ENCODE peak calls at places on chromosomes 2 and 18, in nine cellular contexts. J is NCI-H2081 treated with DMSO at 0.1 percent for 48 hours; W is T follicular helper cell; O is GM23248; L is activated T-helper 9 cell treated with anti-CD3 and anti-CD28 coated beads, Interleukin-2, amount 50 U/mL, for 16 hours; H is NCI-H1694; S is BJ; I is GM03348; G is G401. T is an unnamed sample.

GRCh38 chr2:44772131-44772530 is 169.4 kb upstream of the SIX3 start:
- DNase-seq in H (no peak), S (no peak), O (no peak), G (no peak), J (no peak), W (no peak), L (no peak), I (no peak), T (no peak)

GRCh38 chr2:235495373-235496238 is 1.8 kb downstream of the AGAP1 start:
- DNase-seq in G (peak), W (no peak), J (no peak), H (peak), L (no peak), I (no peak), S (no peak), O (peak), T (no peak)

GRCh38 chr2:204331180-204331579 is 214.1 kb upstream of the PARD3B start:
- DNase-seq in J (no peak), G (no peak), W (no peak), O (no peak), H (no peak), I (no peak), L (no peak), S (no peak), T (no peak)

GRCh38 chr2:163665051-163665450 is 70.8 kb downstream of the FIGN start:
- DNase-seq in S (no peak), J (no peak), G (no peak), W (no peak), O (no peak), L (no peak), I (no peak), H (no peak), T (no peak)

GRCh38 chr2:224973112-224974016 is 68.9 kb downstream of the DOCK10 start:
- DNase-seq in H (no peak), G (no peak), W (no peak), I (no peak), J (no peak), L (no peak), O (peak), S (no peak), T (no peak)

GRCh38 chr2:146489386-146489785 is 1355.4 kb upstream of the ACVR2A start:
- DNase-seq in S (no peak), O (peak), I (no peak), L (no peak), H (no peak), W (no peak), G (no peak), J (no peak), T (no peak)

GRCh38 chr2:7766302-7766701 is 849.1 kb downstream of the RNF144A start:
- DNase-seq in H (no peak), O (no peak), I (no peak), G (no peak), W (no peak), S (no peak), L (no peak), J (no peak), T (no peak)

GRCh38 chr18:32775628-32776027 is 2.8 kb upstream of the KLHL14 start:
- DNase-seq in O (no peak), L (no peak), W (no peak), J (peak), I (no peak), G (no peak), S (no peak), H (no peak), T (no peak)

GRCh38 chr2:238131761-238132462 is 6.6 kb upstream of the KLHL30 start:
- DNase-seq in J (no peak), S (no peak), L (no peak), G (no peak), H (no peak), O (no peak), W (no peak), I (no peak), T (no peak)

GRCh38 chr2:42102606-42103450 is 55.0 kb downstream of the PKDCC start:
- DNase-seq in S (no peak), L (no peak), G (no peak), I (no peak), H (no peak), W (no peak), O (no peak), J (no peak), T (no peak)

GRCh38 chr18:9708057-9708881 is at the start of gene RAB31:
- DNase-seq in I (peak), G (peak), W (no peak), O (peak), H (no peak), L (no peak), S (no peak), J (no peak), T (no peak)

GRCh38 chr2:164457271-164457670 is 164.0 kb downstream of the GRB14 start:
- DNase-seq in I (no peak), J (no peak), W (no peak), G (no peak), L (no peak), O (no peak), S (no peak), H (no peak), T (no peak)

GRCh38 chr2:150476809-150477302 is 10.6 kb downstream of the RND3 start:
- DNase-seq in L (no peak), H (no peak), S (no peak), I (no peak), G (no peak), O (no peak), J (no peak), W (no peak), T (no peak)

GRCh38 chr2:72745679-72746368 is 80.0 kb downstream of the EXOC6B start:
- DNase-seq in H (peak), O (peak), S (peak), I (peak), J (no peak), W (no peak), G (peak), L (no peak), T (no peak)

GRCh38 chr18:22490429-22490846 is 72.7 kb upstream of the CTAGE1 start:
- DNase-seq in I (no peak), J (no peak), G (no peak), L (no peak), O (no peak), S (no peak), W (no peak), H (no peak), T (no peak)

GRCh38 chr18:59718108-59719057 is 21.2 kb upstream of the CCBE1 start:
- DNase-seq in H (no peak), W (no peak), L (no peak), G (no peak), I (peak), S (peak), J (no peak), O (peak), T (peak)

GRCh38 chr18:49861659-49862058 is 48.3 kb upstream of the ACAA2 start:
- DNase-seq in O (peak), H (peak), J (no peak), W (no peak), S (no peak), G (peak), I (peak), L (no peak), T (no peak)

T was measured in AG04449.